ENCODE peak calls at places on chromosomes 11 and 22, in seven cellular contexts. D is suprapubic skin; M is keratinocyte; Q is CD8-positive, alpha-beta memory T cell; E is neural progenitor cell; S is tibial artery; K is colonic mucosa. U is an unnamed sample. For H3K4me1, the result is how much of the 10 kb centered on the place peaks cover.

GRCh38 chr11:111355956-111356659 is 23.0 kb downstream of the POU2AF1 start:
- DNase-seq in D (no peak), E (no peak), S (no peak), M (no peak), Q (no peak), K (no peak), U (no peak)

GRCh38 chr11:119855066-119855465 is 126.1 kb upstream of the NECTIN1 start:
- DNase-seq in K (no peak), M (no peak), Q (no peak), E (no peak), S (no peak), D (no peak), U (no peak)

GRCh38 chr11:115711021-115711420 is 206.8 kb upstream of the CADM1 start:
- DNase-seq in M (no peak), Q (no peak), S (no peak), E (no peak), K (no peak), D (no peak), U (no peak)

GRCh38 chr22:50705219-50705691 is 32.6 kb downstream of the SHANK3 start:
- DNase-seq in S (no peak), Q (peak), E (peak), D (peak), M (no peak), K (no peak), U (no peak)

GRCh38 chr11:44681698-44682097 is 45.1 kb upstream of the TSPAN18 start:
- DNase-seq in S (no peak), D (no peak), M (no peak), Q (no peak), E (no peak), K (no peak), U (no peak)

GRCh38 chr22:20167643-20168322 is 16.9 kb upstream of the CCDC188 start:
- DNase-seq in S (no peak), K (no peak), D (no peak), Q (no peak), M (no peak), E (no peak), U (no peak)

GRCh38 chr11:69896250-69896649 is 77.0 kb upstream of the FGF3 start:
- DNase-seq in D (no peak), S (no peak), M (no peak), K (no peak), E (no peak), Q (no peak), U (no peak)

GRCh38 chr22:27476729-27477128 is 324.8 kb downstream of the MN1 start:
- DNase-seq in D (no peak), K (no peak), M (no peak), E (no peak), S (no peak), Q (no peak), U (no peak)

GRCh38 chr22:29524440-29525191 is 28.9 kb downstream of the THOC5 start:
- DNase-seq in E (peak), Q (no peak), M (no peak), D (no peak), S (no peak), K (peak), U (no peak)

GRCh38 chr11:13277719-13278619 is at the start of gene BMAL1:
- DNase-seq in K (peak), Q (peak), D (peak), E (peak), M (no peak), S (peak), U (peak)
- H3K4me1 ChIP-seq in K (under half), Q (under half), D (under half), E (under half), M (under half), S (under half), U (under half)

DNA sequence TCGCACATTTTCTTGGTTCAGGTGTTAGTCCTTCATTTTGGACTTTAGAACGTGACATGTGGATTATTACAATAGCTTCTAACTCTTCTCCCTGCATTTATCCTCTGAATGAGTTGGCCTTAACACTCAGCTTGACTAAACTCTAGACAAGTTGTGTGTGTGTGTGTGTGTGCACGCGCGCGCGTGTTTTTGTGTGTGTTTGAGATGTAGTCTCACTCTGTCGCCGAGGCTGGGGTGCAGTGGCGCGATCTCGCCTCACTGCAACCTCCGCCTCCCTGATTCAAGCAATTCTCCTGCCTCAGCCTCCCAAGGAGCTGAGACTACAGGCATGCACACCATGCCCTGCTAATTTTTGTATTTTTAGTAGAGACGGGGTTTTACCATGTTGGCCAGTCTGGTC is 24.3 kb upstream of the KCNA4 start:
- DNase-seq in Q (no peak), D (no peak), K (no peak), S (no peak), M (no peak), E (no peak), U (no peak)
- H3K4me1 ChIP-seq in Q (under half), D (under half), K (under half), S (under half), M (under half), E (under half), U (under half)

DNA sequence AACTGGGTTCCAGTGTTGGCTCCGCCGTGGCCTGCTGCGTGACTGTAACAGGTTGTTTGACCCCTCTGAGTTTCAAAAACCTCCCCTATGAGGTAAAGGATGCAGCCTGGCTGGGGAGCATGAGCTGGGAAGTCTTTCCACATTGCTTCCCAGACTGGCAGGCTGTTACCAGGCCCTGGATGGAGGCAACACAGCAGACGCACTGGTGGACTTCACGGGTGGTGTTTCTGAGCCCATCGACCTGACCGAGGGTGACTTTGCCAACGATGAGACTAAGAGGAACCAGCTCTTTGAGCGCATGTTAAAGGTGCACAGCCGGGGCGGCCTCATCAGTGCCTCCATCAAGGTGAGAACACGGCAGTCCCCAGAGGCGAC is 11.4 kb downstream of the OMP start:
- DNase-seq in S (no peak), M (no peak), Q (no peak), E (no peak), D (no peak), K (no peak), U (no peak)
- H3K4me1 ChIP-seq in S (under half), M (under half), Q (under half), E (under half), D (under half), K (under half), U (under half)

GRCh38 chr22:35369996-35370395 is 10.9 kb upstream of the HMOX1 start:
- DNase-seq in K (no peak), E (no peak), M (no peak), D (no peak), S (no peak), Q (no peak), U (no peak)
- H3K4me1 ChIP-seq in K (under half), E (under half), M (under half), D (under half), S (under half), Q (under half), U (under half)